ENCODE peak calls at places on chromosomes 6 and 20, in five cellular contexts. V, E, N, H and Y are unnamed samples.

GRCh38 chr6:46042355-46042999 is 26.8 kb upstream of the CLIC5 start:
- DNase-seq in V (no peak), E (no peak), N (peak), H (peak), Y (no peak)

GRCh38 chr20:17558154-17558940 is 11.5 kb upstream of the DSTN start:
- DNase-seq in V (peak), E (no peak), N (peak), H (peak), Y (no peak)

GRCh38 chr6:37314803-37315515 is 38.8 kb upstream of the RNF8 start:
- DNase-seq in V (no peak), E (no peak), N (peak), H (peak), Y (no peak)

GRCh38 chr6:22141271-22141745 is 155.5 kb downstream of the PRL start:
- DNase-seq in V (no peak), E (no peak), N (no peak), H (peak), Y (no peak)

GRCh38 chr20:39390186-39390585 is 428.0 kb downstream of the DHX35 start:
- DNase-seq in V (no peak), E (no peak), N (no peak), H (no peak), Y (no peak)

GRCh38 chr6:41626917-41627316 is 11.4 kb upstream of the MDFI start:
- DNase-seq in V (no peak), E (no peak), N (no peak), H (peak), Y (no peak)

GRCh38 chr6:29628419-29629281 is 4.3 kb downstream of the GABBR1 start:
- DNase-seq in V (peak), E (peak), N (peak), H (peak), Y (peak)

GRCh38 chr6:10441004-10441654 is 26.3 kb upstream of the TFAP2A start:
- DNase-seq in V (no peak), E (no peak), N (peak), H (peak), Y (no peak)

GRCh38 chr6:106913676-106914280 is 60.8 kb downstream of the CD24 start:
- DNase-seq in V (no peak), E (no peak), N (no peak), H (no peak), Y (no peak)

GRCh38 chr6:105539879-105540278 is 137.0 kb upstream of the PREP start:
- DNase-seq in V (no peak), E (no peak), N (no peak), H (no peak), Y (no peak)

GRCh38 chr20:61753987-61754956 is 311.4 kb downstream of the TAF4 start:
- DNase-seq in V (no peak), E (no peak), N (no peak), H (no peak), Y (no peak)

GRCh38 chr6:152983637-152984386 is 971 bp upstream of the FBXO5 start:
- DNase-seq in V (peak), E (peak), N (peak), H (peak), Y (peak)

GRCh38 chr20:3781153-3781910 is at the start of gene SPEF1:
- DNase-seq in V (peak), E (peak), N (peak), H (peak), Y (no peak)

GRCh38 chr6:150016324-150017185 is 8.8 kb downstream of the RAET1L start:
- DNase-seq in V (no peak), E (no peak), N (peak), H (peak), Y (no peak)

GRCh38 chr6:32700391-32701040 is 34.1 kb upstream of the HLA-DQB1 start:
- DNase-seq in V (peak), E (no peak), N (peak), H (peak), Y (no peak)

GRCh38 chr20:21028436-21028835 is 77.7 kb downstream of the LINC00237 start:
- DNase-seq in V (no peak), E (no peak), N (no peak), H (no peak), Y (no peak)

GRCh38 chr6:12602951-12603710 is 113.4 kb upstream of the PHACTR1 start:
- DNase-seq in V (no peak), E (no peak), N (peak), H (peak), Y (no peak)

GRCh38 chr6:137147195-137147594 is 26.2 kb downstream of the IL22RA2 start:
- DNase-seq in V (no peak), E (no peak), N (no peak), H (no peak), Y (no peak)

GRCh38 chr20:45581702-45582101 is 2.6 kb upstream of the WFDC8 start:
- DNase-seq in V (no peak), E (no peak), N (peak), H (peak), Y (no peak)

GRCh38 chr6:3512832-3513231 is 56.0 kb upstream of the SLC22A23 start:
- DNase-seq in V (no peak), E (no peak), N (no peak), H (no peak), Y (no peak)

GRCh38 chr6:78916411-78916810 is 49.1 kb downstream of the IRAK1BP1 start:
- DNase-seq in V (no peak), E (no peak), N (no peak), H (no peak), Y (no peak)

GRCh38 chr6:105608711-105609374 is 206.0 kb upstream of the PREP start:
- DNase-seq in V (no peak), E (no peak), N (peak), H (peak), Y (no peak)

GRCh38 chr6:69917834-69918233 is 51.5 kb downstream of the COL19A1 start:
- DNase-seq in V (no peak), E (no peak), N (peak), H (peak), Y (no peak)

GRCh38 chr20:49283703-49284625 is 6.1 kb upstream of the ZNFX1 start:
- DNase-seq in V (no peak), E (no peak), N (no peak), H (no peak), Y (no peak)

GRCh38 chr20:17747431-17747846 is 47.7 kb downstream of the BANF2 start:
- DNase-seq in V (no peak), E (no peak), N (peak), H (peak), Y (no peak)

GRCh38 chr6:116036075-116036773 is 24.5 kb downstream of the FRK start:
- DNase-seq in V (no peak), E (no peak), N (no peak), H (no peak), Y (no peak)

GRCh38 chr20:19114410-19114809 is 98.0 kb upstream of the SLC24A3 start:
- DNase-seq in V (no peak), E (no peak), N (no peak), H (no peak), Y (peak)

GRCh38 chr6:54441687-54442248 is 133.5 kb downstream of the TINAG start:
- DNase-seq in V (no peak), E (no peak), N (no peak), H (no peak), Y (no peak)

GRCh38 chr6:108622601-108623335 is 62.1 kb downstream of the FOXO3 start:
- DNase-seq in V (peak), E (no peak), N (peak), H (peak), Y (no peak)

GRCh38 chr6:121826156-121826810 is 390.8 kb downstream of the GJA1 start:
- DNase-seq in V (no peak), E (no peak), N (peak), H (peak), Y (no peak)

GRCh38 chr20:44817143-44817910 is 7.0 kb upstream of the RIMS4 start:
- DNase-seq in V (no peak), E (no peak), N (no peak), H (no peak), Y (no peak)

GRCh38 chr6:22401206-22401605 is 104.4 kb upstream of the PRL start:
- DNase-seq in V (no peak), E (no peak), N (peak), H (no peak), Y (no peak)

GRCh38 chr20:49372095-49372734 is 94.4 kb upstream of the ZNFX1 start:
- DNase-seq in V (no peak), E (no peak), N (no peak), H (no peak), Y (no peak)

GRCh38 chr6:2868637-2869379 is 27.1 kb upstream of the SERPINB1 start:
- DNase-seq in V (no peak), E (no peak), N (no peak), H (no peak), Y (no peak)

GRCh38 chr6:119090256-119090655 is 11.8 kb upstream of the FAM184A start:
- DNase-seq in V (no peak), E (no peak), N (no peak), H (peak), Y (no peak)

GRCh38 chr20:48716086-48716485 is 111.7 kb downstream of the PREX1 start:
- DNase-seq in V (no peak), E (no peak), N (no peak), H (no peak), Y (peak)

GRCh38 chr6:6736753-6737654 is 148.5 kb downstream of the LY86 start:
- DNase-seq in V (peak), E (no peak), N (peak), H (peak), Y (no peak)

GRCh38 chr6:6737666-6738065 is 149.1 kb downstream of the LY86 start:
- DNase-seq in V (no peak), E (no peak), N (no peak), H (no peak), Y (no peak)

GRCh38 chr6:6738108-6738507 is 149.6 kb downstream of the LY86 start:
- DNase-seq in V (no peak), E (no peak), N (no peak), H (no peak), Y (no peak)

GRCh38 chr6:6740595-6740994 is 152.1 kb downstream of the LY86 start:
- DNase-seq in V (no peak), E (no peak), N (no peak), H (no peak), Y (no peak)

GRCh38 chr6:6738922-6739717 is 150.6 kb downstream of the LY86 start:
- DNase-seq in V (no peak), E (no peak), N (no peak), H (no peak), Y (no peak)
- TF ChIP-seq CTCF in V (no peak), E (no peak), N (no peak), H (no peak), Y (no peak)

GRCh38 chr6:154703094-154703493 is 30.1 kb upstream of the SCAF8 start:
- DNase-seq in V (no peak), E (no peak), N (no peak), H (no peak), Y (no peak)

GRCh38 chr6:154706389-154706788 is 26.8 kb upstream of the SCAF8 start:
- DNase-seq in V (no peak), E (no peak), N (no peak), H (no peak), Y (no peak)

GRCh38 chr6:154709621-154710020 is 23.6 kb upstream of the SCAF8 start:
- DNase-seq in V (no peak), E (no peak), N (no peak), H (peak), Y (no peak)

GRCh38 chr6:154710689-154711088 is 22.5 kb upstream of the SCAF8 start:
- DNase-seq in V (no peak), E (no peak), N (no peak), H (no peak), Y (no peak)

GRCh38 chr6:154705471-154706113 is 27.6 kb upstream of the SCAF8 start:
- DNase-seq in V (no peak), E (no peak), N (peak), H (peak), Y (no peak)
- TF ChIP-seq CTCF in V (no peak), E (no peak), N (peak), H (no peak), Y (peak)

GRCh38 chr6:1474205-1474604 is 84.8 kb downstream of the FOXF2 start:
- DNase-seq in V (no peak), E (no peak), N (no peak), H (no peak), Y (no peak)
- TF ChIP-seq CTCF in V (no peak), E (no peak), N (peak), H (no peak), Y (no peak)

GRCh38 chr20:24698189-24698588 is 228.8 kb downstream of the SYNDIG1 start:
- DNase-seq in V (peak), E (no peak), N (no peak), H (no peak), Y (no peak)
- TF ChIP-seq CTCF in V (no peak), E (no peak), N (no peak), H (no peak), Y (no peak)

DNA sequence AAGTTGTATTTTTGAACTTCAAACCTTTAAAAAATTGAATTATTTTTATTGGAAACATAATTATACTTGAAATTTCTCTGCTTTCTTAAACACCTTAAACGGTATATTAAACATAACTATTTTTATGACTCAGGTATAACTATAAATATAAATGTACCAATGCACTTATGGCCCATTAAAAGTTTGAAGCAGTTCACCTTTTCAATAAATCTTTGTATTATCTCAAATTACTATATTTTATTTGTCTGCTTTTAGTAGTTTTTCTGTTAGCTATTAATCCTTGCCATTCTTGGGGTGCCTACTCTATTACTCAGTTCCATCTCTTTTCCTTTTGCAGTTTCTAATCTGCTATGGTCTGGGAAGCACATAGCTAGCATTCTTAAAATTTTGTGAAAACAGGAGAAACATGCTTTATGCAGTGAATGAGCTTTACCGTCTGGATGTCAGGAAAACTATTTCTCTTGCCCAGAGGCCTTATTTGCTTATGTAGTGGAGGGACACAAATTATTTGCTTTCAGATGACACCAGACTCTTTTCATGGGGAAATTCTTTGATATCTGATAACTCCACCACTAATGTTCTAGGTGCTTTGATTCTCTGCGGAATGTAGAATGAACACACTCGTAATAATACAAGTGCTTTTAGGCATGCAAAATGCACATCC is 378.9 kb upstream of the CITED2 start:
- DNase-seq in V (no peak), E (no peak), N (no peak), H (peak), Y (no peak)
- TF ChIP-seq CTCF in V (no peak), E (no peak), N (no peak), H (no peak), Y (no peak)